ENCODE peak calls at places on chromosomes 3 and 15, in eight cellular contexts. X, Z, D, K, Q, Y, N and G are unnamed samples.

GRCh38 chr3:197197334-197197733 is 101.1 kb downstream of the DLG1 start:
- DNase-seq in X (no peak), Q (no peak), N (no peak), Z (no peak), D (no peak), Y (no peak), K (no peak), G (no peak)

GRCh38 chr3:114823061-114823460 is 324.0 kb downstream of the ZBTB20 start:
- DNase-seq in Z (no peak), K (no peak), Y (no peak), N (no peak), X (no peak), D (no peak), Q (no peak), G (no peak)

GRCh38 chr3:4222574-4222973 is 80.6 kb upstream of the SETMAR start:
- DNase-seq in Z (no peak), N (no peak), Y (no peak), D (no peak), Q (no peak), K (peak), X (no peak), G (no peak)

GRCh38 chr15:86735244-86736040 is 655.8 kb downstream of the AGBL1 start:
- DNase-seq in X (no peak), K (no peak), D (no peak), N (no peak), Z (no peak), Y (peak), Q (no peak), G (no peak)

GRCh38 chr3:121648219-121648958 is 12.3 kb downstream of the HCLS1 start:
- DNase-seq in K (no peak), X (no peak), Q (no peak), Y (peak), N (no peak), D (no peak), Z (no peak), G (no peak)

GRCh38 chr15:66359740-66360139 is 3.3 kb upstream of the TIPIN start:
- DNase-seq in D (no peak), Y (peak), X (no peak), Q (no peak), Z (peak), N (no peak), K (peak), G (no peak)

GRCh38 chr3:17510265-17510664 is 232.2 kb downstream of the TBC1D5 start:
- DNase-seq in K (no peak), Z (no peak), Y (no peak), D (no peak), Q (no peak), X (no peak), N (no peak), G (no peak)

GRCh38 chr15:51103330-51103729 is 8.6 kb upstream of the TNFAIP8L3 start:
- DNase-seq in Q (peak), N (no peak), Y (peak), Z (peak), K (peak), D (no peak), X (no peak), G (no peak)

GRCh38 chr3:57959407-57960173 is 48.6 kb upstream of the FLNB start:
- DNase-seq in D (no peak), N (no peak), Z (no peak), K (peak), Y (peak), X (no peak), Q (peak), G (no peak)